ENCODE peak calls at places on chromosomes 13 and 19, in ten cellular contexts. R is Karpas-422; F is uterus; B is PC-3; I is A549; E is CD8-positive, alpha-beta T cell; L is pancreas; Z is psoas muscle; P is esophagus squamous epithelium; U is neural progenitor cell. K is an unnamed sample.

GRCh38 chr13:26881154-26881553 is 120.6 kb upstream of the GPR12 start:
- DNase-seq in R (no peak), F (no peak), B (peak; percentile 72), I (no peak), E (no peak), L (no peak), Z (no peak), P (no peak), U (no peak), K (no peak)

GRCh38 chr13:26200811-26201210 is 21.3 kb downstream of the RNF6 start:
- DNase-seq in R (no peak), F (no peak), B (no peak), I (no peak), E (no peak), L (no peak), Z (no peak), P (no peak), U (no peak), K (no peak)

GRCh38 chr19:35208121-35208520 is 20.4 kb downstream of the FAM187B start:
- DNase-seq in R (no peak), F (no peak), B (no peak), I (no peak), E (no peak), L (no peak), Z (no peak), P (no peak), U (no peak), K (no peak)

GRCh38 chr19:38079926-38080380 is 144.1 kb downstream of the DPF1 start:
- DNase-seq in R (no peak), F (no peak), B (peak; percentile 86), I (peak; percentile 92), E (no peak), L (peak; percentile 38), Z (no peak), P (no peak), U (no peak), K (no peak)

GRCh38 chr13:96003304-96003703 is 49.9 kb downstream of the UGGT2 start:
- DNase-seq in R (peak; percentile 53), F (no peak), B (peak; percentile 28), I (no peak), E (no peak), L (no peak), Z (no peak), P (no peak), U (no peak), K (no peak)

GRCh38 chr13:107203146-107203847 is 635.4 kb upstream of the ARGLU1 start:
- DNase-seq in R (peak; percentile 67), F (no peak), B (peak; percentile 34), I (peak; percentile 5), E (no peak), L (no peak), Z (no peak), P (no peak), U (peak; percentile 73), K (no peak)

GRCh38 chr13:80337011-80337688 is 3.8 kb downstream of the SPRY2 start:
- DNase-seq in R (no peak), F (no peak), B (no peak), I (no peak), E (no peak), L (no peak), Z (no peak), P (no peak), U (no peak), K (no peak)

GRCh38 chr19:46614114-46614701 is 10.7 kb downstream of the PTGIR start:
- DNase-seq in R (peak; percentile 89), F (peak; percentile 88), B (peak; percentile 81), I (peak; percentile 97), E (peak; percentile 84), L (peak; percentile 75), Z (peak; percentile 90), P (no peak), U (peak; percentile 86), K (peak; percentile 91)

GRCh38 chr19:8611391-8611883 is 922 bp upstream of the ADAMTS10 start:
- DNase-seq in R (no peak), F (peak; percentile 31), B (no peak), I (no peak), E (no peak), L (no peak), Z (peak; percentile 69), P (no peak), U (no peak), K (no peak)
- H3K27ac ChIP-seq in R (no peak overlapping the region), F (peak overlapping the region; percentile 88), B (no peak overlapping the region), I (peak overlapping the region; percentile 98), E (peak overlapping the region; percentile 20), L (peak overlapping the region; percentile 42), Z (no peak overlapping the region), P (peak overlapping the region; percentile 86), U (no peak overlapping the region), K (no peak overlapping the region)

GRCh38 chr19:6730153-6730804 is 7.1 kb downstream of the GPR108 start:
- DNase-seq in R (peak; percentile 86), F (peak; percentile 44), B (no peak), I (peak; percentile 49), E (peak; percentile 18), L (peak; percentile 93), Z (peak; percentile 70), P (no peak), U (peak; percentile 76), K (peak; percentile 44)

GRCh38 chr19:6728346-6728745 is 7.9 kb upstream of the C3 start:
- DNase-seq in R (no peak), F (no peak), B (no peak), I (no peak), E (no peak), L (no peak), Z (no peak), P (no peak), U (no peak), K (no peak)

GRCh38 chr19:6730941-6731670 is 6.3 kb downstream of the GPR108 start:
- DNase-seq in R (no peak), F (no peak), B (no peak), I (no peak), E (no peak), L (no peak), Z (peak; percentile 57), P (no peak), U (no peak), K (no peak)

GRCh38 chr19:6731822-6732221 is 5.6 kb downstream of the GPR108 start:
- DNase-seq in R (no peak), F (no peak), B (no peak), I (no peak), E (no peak), L (no peak), Z (peak; percentile 45), P (no peak), U (no peak), K (no peak)

DNA sequence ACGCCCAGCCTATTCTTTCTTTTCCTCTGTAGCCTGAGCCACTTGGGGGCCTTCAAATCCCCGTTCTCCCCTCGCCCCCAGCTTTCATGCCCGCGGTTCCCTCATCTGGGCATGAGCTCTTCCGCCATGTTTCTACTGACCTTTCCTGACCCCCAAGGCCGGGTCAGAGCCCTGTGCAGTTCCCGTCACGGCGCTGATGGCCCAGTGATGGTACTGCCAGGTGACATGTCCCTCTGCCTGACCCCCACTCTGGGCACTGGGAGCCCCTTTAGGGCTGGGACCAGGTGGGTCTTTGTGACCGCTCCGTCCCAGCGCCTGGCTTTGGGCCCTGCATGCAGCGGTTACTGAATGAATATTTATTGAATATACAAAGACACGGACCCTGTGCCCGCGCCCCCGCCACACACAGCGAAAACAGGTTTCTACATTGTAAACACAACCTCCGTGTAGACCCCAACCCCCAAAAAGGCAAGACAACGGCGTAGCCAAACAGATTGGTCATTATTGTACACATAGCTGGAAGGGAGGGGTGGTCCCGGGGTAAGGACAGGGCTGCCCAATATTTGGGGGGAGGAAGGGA is 7.7 kb downstream of the GPR108 start:
- DNase-seq in R (no peak), F (no peak), B (no peak), I (no peak), E (no peak), L (no peak), Z (no peak), P (no peak), U (no peak), K (no peak)
- H3K4me3 ChIP-seq in R (no peak overlapping the region), F (no peak overlapping the region), B (no peak overlapping the region), I (no peak overlapping the region), E (no peak overlapping the region), L (no peak overlapping the region), Z (no peak overlapping the region), P (peak overlapping the region; percentile 11), U (no peak overlapping the region), K (no peak overlapping the region)

GRCh38 chr19:33552191-33552927 is 30.8 kb upstream of the PEPD start:
- DNase-seq in R (no peak), F (no peak), B (no peak), I (no peak), E (no peak), L (no peak), Z (no peak), P (no peak), U (no peak), K (peak; percentile 23)

GRCh38 chr19:33554391-33554790 is 32.8 kb upstream of the PEPD start:
- DNase-seq in R (no peak), F (no peak), B (no peak), I (no peak), E (no peak), L (no peak), Z (no peak), P (no peak), U (no peak), K (no peak)

GRCh38 chr19:33552928-33553279 is 31.3 kb upstream of the PEPD start:
- DNase-seq in R (no peak), F (no peak), B (no peak), I (no peak), E (no peak), L (no peak), Z (no peak), P (no peak), U (no peak), K (no peak)

GRCh38 chr19:33554821-33555220 is 33.2 kb upstream of the PEPD start:
- DNase-seq in R (no peak), F (no peak), B (no peak), I (no peak), E (no peak), L (no peak), Z (no peak), P (no peak), U (no peak), K (no peak)

DNA sequence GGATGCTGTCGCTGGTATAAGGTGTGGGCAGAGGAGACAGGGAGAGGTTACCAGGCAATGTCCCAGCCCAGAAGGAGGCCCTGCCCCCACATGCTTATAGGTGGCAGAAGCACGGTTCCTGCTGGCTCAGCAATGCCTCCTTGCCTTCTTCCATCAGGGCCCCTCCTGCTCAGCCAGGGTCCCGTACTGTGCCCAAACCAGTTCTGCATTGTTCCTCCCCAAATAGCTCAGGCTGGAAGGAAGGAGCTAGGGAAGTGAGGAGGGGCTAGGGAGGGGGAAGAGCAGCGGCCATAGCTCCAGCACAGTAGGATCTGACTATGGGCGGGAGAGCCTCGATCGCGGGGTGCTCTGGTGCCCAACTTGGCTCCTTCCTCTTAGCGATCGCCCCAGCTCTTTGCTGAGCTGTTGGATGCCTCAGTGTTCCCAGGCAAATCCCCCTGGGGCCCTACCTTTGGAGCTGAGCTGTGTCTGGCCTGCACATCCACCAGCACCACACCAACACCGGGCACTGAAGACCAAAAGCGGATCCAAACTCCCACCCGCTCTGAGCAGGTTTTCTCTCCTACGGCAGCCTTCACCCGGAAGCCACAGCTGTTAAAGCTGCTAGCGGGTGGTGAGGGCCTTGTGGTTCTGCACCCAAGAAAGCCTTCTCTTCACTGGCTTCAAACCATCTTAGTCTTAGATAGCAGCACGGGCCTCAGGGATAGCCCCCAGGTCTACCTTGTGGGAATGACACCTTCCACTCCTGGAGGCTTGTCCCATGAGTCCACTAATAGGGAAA is 32.1 kb upstream of the PEPD start:
- DNase-seq in R (no peak), F (no peak), B (no peak), I (no peak), E (no peak), L (no peak), Z (no peak), P (no peak), U (no peak), K (no peak)
- H3K27ac ChIP-seq in R (no peak overlapping the region), F (no peak overlapping the region), B (no peak overlapping the region), I (no peak overlapping the region), E (no peak overlapping the region), L (no peak overlapping the region), Z (no peak overlapping the region), P (no peak overlapping the region), U (no peak overlapping the region), K (no peak overlapping the region)

DNA sequence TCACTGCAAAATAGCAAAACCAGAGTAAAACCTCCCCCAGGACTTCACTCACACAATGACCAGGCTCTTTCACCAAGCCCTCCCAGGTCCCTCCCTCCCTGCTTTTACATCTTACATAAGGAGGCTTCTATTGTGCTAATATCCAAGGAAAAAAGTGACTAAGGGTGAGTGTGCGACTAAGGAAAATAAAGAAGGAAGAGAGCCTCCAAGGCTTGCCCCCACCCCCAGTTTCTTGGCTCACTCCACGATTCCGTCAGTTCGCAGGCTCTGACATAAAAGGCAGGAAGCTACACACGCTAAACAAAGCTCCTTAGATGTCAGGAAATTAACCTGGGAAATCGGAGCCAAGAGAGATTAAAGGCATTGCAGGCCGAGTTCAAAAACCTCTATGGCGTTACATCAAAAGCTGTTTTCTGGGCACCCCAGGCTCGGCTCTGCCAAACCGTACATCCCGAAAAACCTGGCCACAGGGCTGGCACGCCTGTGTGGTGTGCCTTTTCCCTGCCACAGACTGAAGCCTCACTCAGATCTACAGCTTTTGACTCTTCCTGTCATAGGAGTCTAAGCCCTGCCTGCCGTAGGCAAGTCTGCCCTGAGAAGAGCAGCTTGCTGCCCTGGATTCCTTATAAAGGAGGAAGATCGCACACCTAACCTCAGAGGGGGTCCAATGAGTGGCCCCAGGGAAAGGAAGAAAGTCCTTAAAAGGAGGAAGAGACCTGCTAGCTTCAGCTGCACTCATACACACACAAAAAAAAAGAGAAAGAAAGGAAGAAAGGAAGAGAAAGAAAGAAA is 67.0 kb upstream of the SERP2 start:
- DNase-seq in R (no peak), F (peak; percentile 77), B (peak; percentile 95), I (peak; percentile 36), E (no peak), L (no peak), Z (no peak), P (no peak), U (peak; percentile 52), K (no peak)
- H3K4me3 ChIP-seq in R (no peak overlapping the region), F (no peak overlapping the region), B (peak overlapping the region; percentile 47), I (peak overlapping the region; percentile 17), E (peak overlapping the region; percentile 7), L (no peak overlapping the region), Z (no peak overlapping the region), P (no peak overlapping the region), U (peak overlapping the region; percentile 33), K (no peak overlapping the region)